ENCODE peak calls at places on chromosome 13, in six cellular contexts. D, I, W, U, V and G are unnamed samples. For H3K27me3, the result is how much of the 10 kb centered on the place peaks cover.

GRCh38 chr13:29702912-29703351 is 107.4 kb upstream of the SLC7A1 start:
- DNase-seq in U (peak), I (no peak), D (peak), W (no peak), V (peak), G (no peak)

GRCh38 chr13:80224468-80224867 is 116.5 kb downstream of the SPRY2 start:
- DNase-seq in W (no peak), U (peak), D (peak), I (no peak), V (no peak), G (no peak)

GRCh38 chr13:23069571-23069970 is 111.2 kb upstream of the SGCG start:
- DNase-seq in V (no peak), W (no peak), I (no peak), U (peak), D (no peak), G (no peak)

GRCh38 chr13:69706807-69707206 is 400.8 kb upstream of the ATXN8OS start:
- DNase-seq in D (no peak), U (no peak), V (no peak), I (no peak), W (no peak), G (no peak)

GRCh38 chr13:41995946-41996345 is 35.0 kb upstream of the VWA8 start:
- DNase-seq in D (no peak), U (peak), V (no peak), I (no peak), W (no peak), G (no peak)

GRCh38 chr13:41962994-41963393 is 2.1 kb upstream of the VWA8 start:
- DNase-seq in U (peak), W (no peak), D (no peak), I (no peak), V (no peak), G (no peak)

GRCh38 chr13:38202730-38203129 is 146.9 kb upstream of the UFM1 start:
- DNase-seq in D (no peak), V (no peak), I (no peak), W (no peak), U (peak), G (no peak)

GRCh38 chr13:72920097-72920496 is 138.2 kb downstream of the PIBF1 start:
- DNase-seq in U (peak), W (no peak), V (no peak), I (no peak), D (no peak), G (no peak)

GRCh38 chr13:83881917-83882625 is at the start of gene SLITRK1:
- DNase-seq in D (no peak), W (no peak), I (peak), V (peak), U (peak), G (peak)

GRCh38 chr13:111049791-111050538 is 65.1 kb upstream of the ARHGEF7 start:
- DNase-seq in V (peak), W (no peak), D (no peak), U (no peak), I (no peak), G (no peak)

GRCh38 chr13:24693862-24694471 is 13.8 kb downstream of the ATP12A start:
- DNase-seq in I (no peak), V (no peak), D (peak), W (no peak), U (peak), G (no peak)

GRCh38 chr13:73872397-73872796 is 261.8 kb downstream of the KLF12 start:
- DNase-seq in U (peak), V (no peak), I (no peak), D (no peak), W (no peak), G (no peak)

GRCh38 chr13:32427852-32428580 is at the start of gene N4BP2L1:
- DNase-seq in D (peak), I (peak), W (peak), V (peak), U (no peak), G (peak)

GRCh38 chr13:21032656-21033055 is 28.7 kb downstream of the LATS2 start:
- DNase-seq in W (no peak), D (no peak), I (no peak), U (no peak), V (no peak), G (no peak)
- H3K4me3 ChIP-seq in W (no peak), D (no peak), I (no peak), U (no peak), V (no peak), G (no peak)

GRCh38 chr13:113742445-113743120 is 16.4 kb upstream of the TMEM255B start:
- DNase-seq in I (no peak), D (no peak), W (no peak), U (no peak), V (peak), G (peak)

GRCh38 chr13:113745059-113745458 is 14.0 kb upstream of the TMEM255B start:
- DNase-seq in I (no peak), D (no peak), W (no peak), V (no peak), U (no peak), G (no peak)

GRCh38 chr13:113744197-113745000 is 14.6 kb upstream of the TMEM255B start:
- DNase-seq in U (no peak), W (no peak), I (no peak), V (peak), D (no peak), G (peak)

GRCh38 chr13:113742000-113742441 is 17.0 kb upstream of the TMEM255B start:
- DNase-seq in U (peak), D (peak), W (no peak), V (peak), I (no peak), G (peak)

GRCh38 chr13:113743366-113744195 is 15.4 kb upstream of the TMEM255B start:
- DNase-seq in W (no peak), I (no peak), D (no peak), U (no peak), V (peak), G (no peak)
- H3K27me3 ChIP-seq in W (under half), I (under half), D (under half), U (under half), V (under half), G (under half)

GRCh38 chr13:99983401-99984133 is 2.0 kb downstream of the ZIC2 start:
- DNase-seq in I (no peak), U (no peak), W (no peak), V (no peak), D (peak), G (no peak)

GRCh38 chr13:99982741-99983400 is 1.3 kb downstream of the ZIC2 start:
- DNase-seq in I (no peak), V (no peak), W (no peak), D (no peak), U (no peak), G (no peak)

GRCh38 chr13:99984463-99985242 is 3.1 kb downstream of the ZIC2 start:
- DNase-seq in V (no peak), U (no peak), I (no peak), D (no peak), W (no peak), G (no peak)

GRCh38 chr13:99985243-99985874 is 3.8 kb downstream of the ZIC2 start:
- DNase-seq in I (no peak), D (no peak), W (no peak), U (no peak), V (peak), G (no peak)

GRCh38 chr13:99984134-99984462 is 2.5 kb downstream of the ZIC2 start:
- DNase-seq in U (no peak), W (no peak), V (no peak), D (no peak), I (no peak), G (no peak)
- H3K4me3 ChIP-seq in U (no peak), W (no peak), V (no peak), D (peak), I (no peak), G (no peak)

GRCh38 chr13:26048745-26049144 is 3.1 kb downstream of the SHISA2 start:
- DNase-seq in V (no peak), I (no peak), U (no peak), W (no peak), D (no peak), G (no peak)

GRCh38 chr13:26052136-26052736 is 420 bp upstream of the SHISA2 start:
- DNase-seq in V (no peak), D (no peak), W (no peak), I (no peak), U (no peak), G (no peak)

GRCh38 chr13:26051231-26052135 is at the start of gene SHISA2:
- DNase-seq in W (peak), V (peak), U (peak), D (no peak), I (no peak), G (peak)

GRCh38 chr13:26053418-26053980 is 1.7 kb upstream of the SHISA2 start:
- DNase-seq in V (no peak), I (no peak), D (no peak), U (no peak), W (no peak), G (no peak)

DNA sequence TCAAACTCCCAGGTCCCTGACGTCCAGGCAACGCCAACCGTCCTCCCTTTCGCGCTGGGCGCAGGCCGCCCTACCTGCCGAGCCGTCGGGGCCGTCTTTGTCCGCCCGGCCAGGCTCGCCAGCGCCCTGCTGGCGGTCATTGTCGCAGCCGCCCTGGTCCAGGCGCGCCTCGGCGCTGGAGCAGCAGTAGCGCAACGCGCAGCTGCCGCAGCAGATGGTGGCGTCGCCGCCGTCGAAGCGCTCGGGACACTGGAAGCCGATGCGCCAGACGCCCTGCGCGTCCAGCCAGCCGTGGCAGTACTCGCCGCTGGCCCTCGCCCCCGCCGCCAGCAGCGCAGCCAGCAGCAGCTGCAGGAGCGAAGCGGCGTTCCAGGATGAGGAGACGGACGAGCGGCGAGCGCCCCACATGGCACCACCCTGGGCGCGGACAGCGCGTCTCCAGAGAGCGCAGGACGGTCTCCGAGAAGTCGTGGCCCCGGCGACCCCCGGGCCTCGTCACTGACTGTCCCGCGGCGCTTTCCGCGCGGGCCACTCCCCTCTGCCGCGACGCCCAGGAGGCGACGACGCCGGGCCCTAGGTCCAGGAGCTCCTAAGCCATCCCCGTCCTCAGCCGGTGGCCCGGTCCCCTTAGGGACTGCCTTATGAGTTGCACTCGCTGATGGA is 1.1 kb downstream of the SHISA2 start:
- DNase-seq in U (no peak), D (no peak), V (no peak), W (no peak), I (no peak), G (no peak)
- H3K27me3 ChIP-seq in U (under half), D (under half), V (under half), W (under half), I (under half), G (under half)

GRCh38 chr13:45219123-45219891 is 18.5 kb upstream of the KCTD4 start:
- DNase-seq in U (no peak), W (no peak), D (no peak), V (no peak), I (no peak), G (no peak)
- H3K4me3 ChIP-seq in U (no peak), W (no peak), D (peak), V (no peak), I (no peak), G (no peak)